ENCODE peak calls at places on chromosomes 1 and 21, in five cellular contexts. U is GM12878, M is SK-N-SH, Z is K562, B is HepG2. R is an unnamed sample.

GRCh38 chr1:26785611-26786436 is 1.9 kb upstream of the PIGV start:
- DNase-seq in U (no peak), M (no peak), Z (no peak), B (no peak), R (no peak)

GRCh38 chr1:217526636-217527035 is 104.3 kb downstream of the GPATCH2 start:
- DNase-seq in U (no peak), M (no peak), Z (no peak), B (no peak), R (no peak)

GRCh38 chr1:86868477-86868876 is 45.4 kb downstream of the SELENOF start:
- DNase-seq in U (no peak), M (no peak), Z (no peak), B (no peak), R (no peak)

GRCh38 chr1:247605286-247605685 is at the start of gene OR2G3:
- DNase-seq in U (no peak), M (no peak), Z (no peak), B (no peak), R (no peak)

GRCh38 chr1:224262373-224263054 is 67.5 kb downstream of the NVL start:
- DNase-seq in U (no peak), M (no peak), Z (peak), B (no peak), R (no peak)

GRCh38 chr21:31181089-31181757 is 142.9 kb upstream of the KRTAP19-8 start:
- DNase-seq in U (no peak), M (no peak), Z (no peak), B (no peak), R (no peak)

GRCh38 chr1:27141266-27142003 is 13.5 kb downstream of the SLC9A1 start:
- DNase-seq in U (no peak), M (no peak), Z (no peak), B (no peak), R (no peak)

GRCh38 chr21:33492571-33492970 is 1.1 kb upstream of the DNAJC28 start:
- DNase-seq in U (no peak), M (no peak), Z (no peak), B (no peak), R (no peak)

GRCh38 chr1:213934642-213935041 is 53.1 kb upstream of the PROX1 start:
- DNase-seq in U (no peak), M (no peak), Z (no peak), B (no peak), R (no peak)

GRCh38 chr1:228860911-228861829 is 125.9 kb downstream of the RHOU start:
- DNase-seq in U (peak), M (no peak), Z (no peak), B (peak), R (no peak)

GRCh38 chr1:216688127-216688657 is 35.0 kb downstream of the ESRRG start:
- DNase-seq in U (no peak), M (peak), Z (no peak), B (no peak), R (no peak)

GRCh38 chr1:181135815-181136737 is 47.6 kb downstream of the IER5 start:
- DNase-seq in U (no peak), M (peak), Z (no peak), B (no peak), R (no peak)

GRCh38 chr1:92583821-92584760 is 97.4 kb upstream of the GFI1 start:
- DNase-seq in U (peak), M (no peak), Z (no peak), B (no peak), R (no peak)

GRCh38 chr1:204104331-204105222 is 31.7 kb downstream of the SOX13 start:
- DNase-seq in U (no peak), M (no peak), Z (no peak), B (no peak), R (no peak)

GRCh38 chr1:21251773-21252471 is 38.3 kb downstream of the ECE1 start:
- DNase-seq in U (no peak), M (no peak), Z (no peak), B (peak), R (no peak)

GRCh38 chr1:232726048-232726779 is 79.0 kb upstream of the MAP10 start:
- DNase-seq in U (no peak), M (no peak), Z (no peak), B (no peak), R (peak)

GRCh38 chr1:1927751-1928150 is 8.7 kb upstream of the TMEM52 start:
- DNase-seq in U (no peak), M (no peak), Z (no peak), B (no peak), R (no peak)

GRCh38 chr1:227894831-227895451 is 52.8 kb downstream of the WNT9A start:
- DNase-seq in U (no peak), M (no peak), Z (no peak), B (no peak), R (no peak)

GRCh38 chr1:18149113-18149641 is 41.6 kb downstream of the IGSF21 start:
- DNase-seq in U (no peak), M (peak), Z (no peak), B (peak), R (no peak)

GRCh38 chr1:160376525-160377131 is 9.8 kb downstream of the NHLH1 start:
- DNase-seq in U (peak), M (peak), Z (peak), B (peak), R (no peak)

GRCh38 chr1:1013922-1014617 is 773 bp downstream of the ISG15 start:
- DNase-seq in U (no peak), M (no peak), Z (no peak), B (no peak), R (no peak)

GRCh38 chr1:106962591-106962990 is 93.9 kb upstream of the PRMT6 start:
- DNase-seq in U (no peak), M (no peak), Z (no peak), B (no peak), R (no peak)

GRCh38 chr1:7873801-7874795 is 21.2 kb upstream of the UTS2 start:
- DNase-seq in U (no peak), M (no peak), Z (no peak), B (no peak), R (no peak)

GRCh38 chr1:180167021-180167701 is 12.5 kb downstream of the QSOX1 start:
- DNase-seq in U (no peak), M (peak), Z (no peak), B (no peak), R (no peak)

GRCh38 chr1:33388989-33389771 is 41.7 kb downstream of the PHC2 start:
- DNase-seq in U (no peak), M (no peak), Z (no peak), B (no peak), R (no peak)

GRCh38 chr21:31326478-31327247 is 17.4 kb downstream of the TIAM1 start:
- DNase-seq in U (peak), M (no peak), Z (no peak), B (no peak), R (no peak)

GRCh38 chr1:31756578-31756977 is 7.6 kb downstream of the ADGRB2 start:
- DNase-seq in U (no peak), M (no peak), Z (no peak), B (no peak), R (no peak)

GRCh38 chr1:20138961-20139550 is at the start of gene PLA2G2F:
- DNase-seq in U (no peak), M (no peak), Z (no peak), B (no peak), R (no peak)

DNA sequence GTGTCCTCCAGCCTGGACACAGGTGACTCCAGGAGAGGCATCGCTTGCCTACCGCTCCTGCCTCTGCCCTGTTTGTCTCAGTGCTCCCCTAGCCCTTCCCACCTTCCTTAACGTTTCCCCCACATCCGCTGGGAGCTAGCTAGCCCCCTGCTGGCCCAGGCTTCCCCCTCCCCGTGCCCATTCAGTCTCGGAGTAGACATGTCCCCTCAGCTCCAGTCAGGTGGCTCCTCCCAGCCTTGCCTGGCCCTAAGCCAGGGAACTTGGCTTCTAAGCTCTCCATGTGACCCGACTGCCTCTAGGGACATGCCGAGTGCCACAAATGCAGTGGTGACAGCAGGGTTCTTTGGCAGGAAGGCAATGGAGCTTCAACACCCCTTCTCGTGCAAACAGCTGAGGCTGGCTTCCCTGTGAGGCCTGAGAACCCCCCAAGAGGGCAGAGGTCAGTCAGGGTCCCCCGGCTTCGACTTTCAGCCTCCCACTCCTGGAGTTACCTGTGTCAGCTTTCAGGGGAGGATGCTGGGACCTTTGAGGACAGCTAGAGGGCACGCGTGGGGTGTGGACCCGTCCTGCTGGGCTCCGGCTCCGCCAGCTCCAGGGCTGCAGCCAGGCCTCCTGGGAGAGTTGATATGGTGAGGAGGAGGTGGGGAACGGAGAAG is 16.2 kb downstream of the DRAXIN start:
- DNase-seq in U (no peak), M (peak), Z (peak), B (peak), R (no peak)
- TF ChIP-seq RFX5 in U (no peak), M (no peak), Z (no peak), B (no peak), R (no peak)

DNA sequence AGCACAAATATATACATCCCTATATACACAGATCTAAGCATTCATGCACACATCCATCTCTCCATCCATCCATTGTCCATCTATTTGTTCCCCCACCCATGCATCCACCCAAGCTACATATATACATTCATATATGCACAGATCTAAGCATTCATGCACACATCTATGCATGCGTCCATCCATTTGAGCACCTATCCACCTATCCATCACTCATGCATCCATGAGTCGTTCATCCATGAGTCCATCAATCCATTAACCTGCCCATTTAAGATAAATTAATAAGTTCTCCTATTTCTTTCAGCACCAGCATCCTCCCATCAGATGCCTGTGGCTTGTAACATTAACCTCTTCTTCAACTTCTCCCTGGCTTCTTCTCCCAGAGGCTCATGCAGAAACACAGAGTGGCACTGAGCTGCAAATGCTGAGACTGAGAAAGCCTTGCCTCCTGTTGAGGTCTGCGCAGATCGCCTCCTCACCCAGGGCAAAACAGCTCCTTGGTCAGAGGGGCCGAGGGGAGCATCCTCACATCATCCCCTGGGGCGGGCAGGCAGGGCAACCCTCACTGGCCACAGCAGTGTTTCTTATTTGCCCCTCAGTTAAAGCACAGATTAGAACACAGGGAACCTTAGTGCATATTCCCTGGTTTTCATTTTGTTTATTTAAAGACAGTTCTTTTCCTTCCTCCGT is 17.4 kb upstream of the PDE9A start:
- DNase-seq in U (no peak), M (no peak), Z (no peak), B (no peak), R (no peak)
- TF ChIP-seq SIN3A in U (no peak), M (no peak), Z (no peak), B (no peak), R (no peak)

GRCh38 chr1:150567341-150567716 is 12.1 kb downstream of the MCL1 start:
- DNase-seq in U (peak), M (no peak), Z (peak), B (no peak), R (no peak)
- TF ChIP-seq RFX5 in U (no peak), M (no peak), Z (no peak), B (no peak), R (no peak)

DNA sequence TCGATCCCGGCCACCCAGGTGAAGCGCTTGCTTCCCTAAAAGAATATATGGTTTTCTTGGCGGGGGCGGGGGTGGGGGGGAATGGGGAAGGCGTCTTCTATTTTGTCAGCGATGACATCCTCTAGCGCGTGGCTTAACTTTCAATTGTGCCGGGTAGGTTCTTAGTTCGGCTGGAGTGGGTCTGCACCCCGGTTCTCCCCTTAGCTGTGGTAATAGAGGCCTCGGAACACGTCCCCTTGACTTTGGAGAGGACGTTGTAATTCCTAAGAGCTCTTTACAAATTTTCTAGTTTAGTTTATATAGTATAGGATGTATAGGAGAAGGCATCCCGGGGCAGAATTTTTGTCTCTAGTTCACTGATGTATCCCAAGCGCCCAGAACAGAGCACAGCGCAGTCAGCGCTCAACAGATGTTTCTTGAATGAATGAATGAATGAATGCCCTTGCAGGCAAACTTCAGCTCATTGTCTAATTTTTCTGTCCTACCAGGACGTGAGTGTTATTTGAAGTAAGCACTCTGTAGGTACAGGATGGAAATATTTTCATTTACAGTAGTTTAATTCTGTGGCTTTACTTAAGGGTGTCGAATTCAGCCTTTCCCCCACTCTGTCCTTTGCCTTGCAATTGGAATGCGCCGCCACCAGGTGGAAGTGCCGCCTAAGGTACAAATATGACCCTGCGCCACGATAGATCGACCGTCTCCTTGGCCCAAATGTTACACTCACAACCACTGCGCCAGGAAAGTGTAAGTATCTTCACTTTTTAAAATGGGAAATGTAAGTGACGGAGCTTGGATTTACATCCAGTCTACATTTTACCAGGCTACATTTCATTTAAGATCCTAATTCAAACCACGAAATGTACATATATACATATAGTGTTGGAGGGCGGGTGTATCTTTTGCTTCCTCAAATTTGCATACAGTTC is 794 bp upstream of the MRPL39 start:
- DNase-seq in U (peak), M (peak), Z (peak), B (peak), R (peak)
- TF ChIP-seq SIN3A in U (no peak), M (no peak), Z (no peak), B (no peak), R (no peak)

GRCh38 chr1:79193211-79194079 is 186.9 kb upstream of the ADGRL4 start:
- DNase-seq in U (peak), M (no peak), Z (no peak), B (no peak), R (peak)
- TF ChIP-seq RFX5 in U (no peak), M (no peak), Z (no peak), B (no peak), R (no peak)

GRCh38 chr1:234729566-234729965 is 119.6 kb upstream of the IRF2BP2 start:
- DNase-seq in U (no peak), M (no peak), Z (no peak), B (no peak), R (no peak)

GRCh38 chr1:234730110-234730509 is 120.1 kb upstream of the IRF2BP2 start:
- DNase-seq in U (peak), M (no peak), Z (no peak), B (no peak), R (no peak)

GRCh38 chr1:234731371-234732085 is 121.5 kb upstream of the IRF2BP2 start:
- DNase-seq in U (peak), M (no peak), Z (no peak), B (peak), R (no peak)

GRCh38 chr1:234732260-234732659 is 122.3 kb upstream of the IRF2BP2 start:
- DNase-seq in U (no peak), M (no peak), Z (no peak), B (no peak), R (no peak)

GRCh38 chr1:234730542-234731370 is 120.8 kb upstream of the IRF2BP2 start:
- DNase-seq in U (peak), M (no peak), Z (peak), B (no peak), R (no peak)
- TF ChIP-seq SIN3A in U (no peak), M (no peak), Z (no peak), B (no peak), R (no peak)

GRCh38 chr1:148315081-148315811 is 163.2 kb upstream of the NBPF11 start:
- DNase-seq in U (peak), M (no peak), Z (no peak), B (no peak), R (no peak)
- TF ChIP-seq RFX5 in U (no peak), M (no peak), Z (no peak), B (no peak), R (no peak)

DNA sequence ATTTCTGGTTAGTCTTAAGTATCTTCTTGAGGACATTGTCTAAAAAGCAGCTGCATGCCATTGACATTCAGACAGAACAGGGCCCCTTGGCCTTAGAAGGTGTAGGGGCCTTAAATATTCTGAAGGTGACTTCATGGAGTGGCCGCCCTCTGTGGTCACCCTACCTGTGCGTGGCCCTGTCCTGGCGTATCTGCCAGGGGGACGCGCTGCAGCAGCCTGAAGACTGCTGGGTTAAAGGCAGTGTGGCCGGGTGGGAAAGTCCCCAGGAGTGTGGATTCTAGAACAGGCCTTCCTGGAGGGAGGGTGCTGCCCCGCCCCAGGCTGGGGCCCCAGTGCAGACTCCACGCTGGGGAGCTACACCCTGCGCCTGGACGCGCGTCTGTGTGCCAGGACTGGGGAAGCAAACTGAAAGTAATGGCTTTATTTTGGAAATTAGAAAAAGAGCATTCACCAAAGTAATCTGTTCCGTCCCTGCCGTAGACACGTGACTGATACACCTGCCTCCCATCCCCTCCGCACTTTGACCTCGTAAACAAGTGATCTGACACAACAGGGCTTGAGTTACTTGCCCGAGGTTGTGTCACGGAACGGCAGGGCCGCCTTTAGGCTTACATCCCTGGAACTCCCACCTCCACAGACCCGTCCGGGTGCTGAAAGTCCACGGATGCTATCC is 1.8 kb downstream of the AGPAT3 start:
- DNase-seq in U (peak), M (no peak), Z (peak), B (peak), R (peak)
- TF ChIP-seq SIN3A in U (peak), M (no peak), Z (no peak), B (peak), R (no peak)